ENCODE peak calls at places on chromosome 1, in four cellular contexts. V, A, K and R are unnamed samples.
A peak's percentile ranks its signal among the peaks of the same experiment; 100 is the strongest.

GRCh38 chr1:61921435-61921834 is 179.2 kb downstream of the PATJ start:
- DNase-seq in K (no peak), V (no peak), A (no peak), R (no peak)

GRCh38 chr1:31754397-31754796 is 9.7 kb downstream of the ADGRB2 start:
- DNase-seq in K (no peak), V (no peak), A (no peak), R (no peak)

GRCh38 chr1:84374991-84375838 is 23.1 kb upstream of the DNASE2B start:
- DNase-seq in K (no peak), V (no peak), A (no peak), R (peak; percentile 76)

GRCh38 chr1:183605904-183606303 is 15.6 kb upstream of the NCF2 start:
- DNase-seq in V (no peak), K (no peak), A (no peak), R (no peak)

GRCh38 chr1:240100351-240100750 is 8.7 kb downstream of the FMN2 start:
- DNase-seq in K (no peak), A (no peak), V (no peak), R (no peak)

GRCh38 chr1:39146681-39147080 is 57.8 kb upstream of the MACF1 start:
- DNase-seq in A (no peak), V (no peak), K (no peak), R (no peak)

GRCh38 chr1:98104285-98104684 is 183.5 kb upstream of the DPYD start:
- DNase-seq in A (no peak), K (no peak), V (no peak), R (no peak)

GRCh38 chr1:183039985-183040447 is 16.8 kb downstream of the LAMC1 start:
- DNase-seq in A (no peak), V (no peak), K (no peak), R (no peak)

GRCh38 chr1:71343686-71344416 is 263.0 kb upstream of the ZRANB2 start:
- DNase-seq in A (no peak), K (no peak), V (no peak), R (no peak)

GRCh38 chr1:154608522-154609294 is 722 bp upstream of the ADAR start:
- DNase-seq in A (peak; percentile 41), K (peak; percentile 33), V (peak; percentile 44), R (peak; percentile 72)

GRCh38 chr1:182680901-182681300 is 3.5 kb downstream of the RGS8 start:
- DNase-seq in V (no peak), A (no peak), K (no peak), R (no peak)

GRCh38 chr1:5286244-5286643 is 631.8 kb downstream of the AJAP1 start:
- DNase-seq in K (no peak), A (peak; percentile 13), V (peak; percentile 28), R (no peak)

GRCh38 chr1:69045572-69045971 is 522.1 kb upstream of the LRRC7 start:
- DNase-seq in A (no peak), K (no peak), V (no peak), R (no peak)

GRCh38 chr1:184075040-184076029 is 23.8 kb downstream of the TSEN15 start:
- DNase-seq in A (no peak), V (peak; percentile 15), K (no peak), R (no peak)

GRCh38 chr1:14136881-14137280 is 436.9 kb downstream of the PRDM2 start:
- DNase-seq in V (no peak), A (no peak), K (no peak), R (no peak)

GRCh38 chr1:174074757-174075156 is 52.6 kb upstream of the RC3H1 start:
- DNase-seq in V (no peak), K (no peak), A (no peak), R (no peak)

GRCh38 chr1:172118618-172119017 is 277.3 kb downstream of the DNM3 start:
- DNase-seq in A (no peak), K (no peak), V (no peak), R (no peak)
- H3K4me3 ChIP-seq in A (no peak overlapping the region), K (no peak overlapping the region), V (no peak overlapping the region), R (no peak overlapping the region)

GRCh38 chr1:33364578-33364945 is 43.7 kb upstream of the A3GALT2 start:
- DNase-seq in K (no peak), A (no peak), V (no peak), R (no peak)
- H3K4me3 ChIP-seq in K (no peak overlapping the region), A (no peak overlapping the region), V (no peak overlapping the region), R (no peak overlapping the region)

DNA sequence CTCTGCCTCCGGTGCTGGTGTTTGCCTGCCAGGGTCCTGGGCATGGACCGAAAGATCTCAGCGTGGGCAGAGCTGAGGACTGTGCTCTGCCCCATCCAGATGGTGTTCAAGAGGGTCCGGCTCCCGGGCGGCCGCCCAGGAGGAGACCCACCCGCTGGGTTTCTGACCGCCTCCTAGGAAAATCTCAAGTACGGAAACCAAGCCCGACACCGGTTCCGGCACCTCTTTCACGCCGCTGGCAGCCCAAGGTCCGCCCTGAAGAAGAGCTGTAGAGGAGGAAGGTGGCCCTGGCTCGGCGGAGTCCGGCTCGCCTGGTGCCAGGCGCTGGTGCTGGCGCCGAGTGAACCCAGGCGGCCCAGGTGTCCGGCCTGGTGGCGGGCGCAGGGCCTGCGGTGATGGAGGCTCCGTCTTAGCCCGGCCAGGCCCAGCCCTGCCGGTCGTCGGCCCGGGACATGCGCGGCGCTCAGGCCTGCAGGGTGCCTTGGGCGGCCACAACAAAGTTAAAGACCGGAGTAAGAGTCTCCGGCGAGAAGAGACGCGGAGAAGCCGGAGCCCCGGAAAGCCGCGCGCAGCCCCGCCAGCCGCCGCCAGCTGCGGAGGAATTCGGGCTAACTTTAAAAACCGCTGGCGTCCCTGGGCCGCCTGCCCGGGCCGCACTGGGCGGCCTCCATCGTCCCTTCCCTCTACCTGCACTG is 1.5 kb downstream of the GRIK3 start:
- DNase-seq in K (no peak), V (no peak), A (no peak), R (no peak)
- H3K4me3 ChIP-seq in K (peak overlapping the region; percentile 18), V (no peak overlapping the region), A (no peak overlapping the region), R (peak overlapping the region; percentile 13)

DNA sequence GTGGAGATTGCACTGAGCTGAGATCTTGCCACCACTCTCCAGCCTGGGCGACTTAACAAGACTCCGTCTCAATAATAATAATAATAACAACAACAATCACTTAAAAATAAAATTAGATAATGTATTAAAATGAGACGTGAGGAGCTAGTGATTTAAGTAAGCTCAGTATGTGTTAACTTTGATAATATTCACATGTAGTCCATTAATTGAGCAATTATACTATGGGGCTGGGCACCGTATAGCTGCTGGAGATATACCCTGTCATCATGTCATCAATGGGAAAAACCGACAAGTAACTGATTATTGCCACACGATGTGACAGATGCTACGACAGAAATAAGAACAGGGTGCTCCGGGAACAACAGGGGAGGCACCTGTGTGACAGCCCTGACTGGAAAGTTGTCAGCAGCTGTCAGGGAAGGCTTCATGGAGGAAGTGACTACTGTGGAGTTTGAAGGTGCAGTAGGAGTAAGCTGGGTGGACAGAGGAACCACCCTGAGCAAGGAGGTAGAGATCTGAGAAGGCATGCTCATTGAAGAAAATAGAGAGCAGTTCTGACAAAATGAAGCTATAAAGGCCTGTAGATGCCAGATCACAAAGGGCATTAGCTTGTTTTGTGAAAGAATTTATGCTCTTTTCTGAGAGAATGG is 921 bp upstream of the CAMSAP2 start:
- DNase-seq in A (no peak), K (no peak), V (no peak), R (no peak)
- H3K4me3 ChIP-seq in A (peak overlapping the region; percentile 63), K (peak overlapping the region; percentile 81), V (peak overlapping the region; percentile 58), R (peak overlapping the region; percentile 94)

GRCh38 chr1:159448181-159448580 is 8.7 kb downstream of the OR10J1 start:
- DNase-seq in K (no peak), A (no peak), V (no peak), R (no peak)
- H3K4me3 ChIP-seq in K (no peak overlapping the region), A (no peak overlapping the region), V (no peak overlapping the region), R (no peak overlapping the region)

GRCh38 chr1:12436345-12436658 is 181.7 kb downstream of the DHRS3 start:
- DNase-seq in V (no peak), A (no peak), K (no peak), R (no peak)
- H3K4me3 ChIP-seq in V (no peak overlapping the region), A (no peak overlapping the region), K (no peak overlapping the region), R (no peak overlapping the region)

DNA sequence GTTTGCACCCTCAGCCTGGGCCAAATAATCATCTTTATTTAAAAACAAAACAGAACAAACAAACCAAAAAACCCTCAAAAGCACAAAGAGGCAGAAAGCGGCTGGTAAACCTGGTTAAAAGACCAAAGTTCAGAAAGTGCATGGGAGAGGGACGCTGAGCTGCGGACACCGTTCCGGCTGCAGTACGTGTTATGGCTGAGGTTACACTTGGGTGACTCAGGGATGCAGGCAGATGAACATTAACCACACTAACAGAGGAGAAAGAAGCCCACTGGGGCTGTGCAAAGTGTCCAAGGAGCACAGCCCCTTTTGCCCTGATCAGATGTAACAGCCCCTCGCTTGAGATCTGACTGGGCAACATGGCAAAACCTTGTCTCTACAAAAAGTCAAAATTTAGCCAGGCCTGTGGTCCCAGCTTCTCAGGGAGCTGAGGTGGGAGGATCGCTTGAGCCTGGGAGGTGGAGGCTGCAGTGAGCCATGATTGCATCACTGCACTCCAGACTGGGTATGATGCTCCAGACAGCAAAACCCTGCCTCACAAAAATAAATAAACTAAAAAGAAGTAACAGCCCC is 28.3 kb downstream of the GPR157 start:
- DNase-seq in V (no peak), K (no peak), A (no peak), R (no peak)
- H3K4me3 ChIP-seq in V (no peak overlapping the region), K (no peak overlapping the region), A (no peak overlapping the region), R (no peak overlapping the region)

DNA sequence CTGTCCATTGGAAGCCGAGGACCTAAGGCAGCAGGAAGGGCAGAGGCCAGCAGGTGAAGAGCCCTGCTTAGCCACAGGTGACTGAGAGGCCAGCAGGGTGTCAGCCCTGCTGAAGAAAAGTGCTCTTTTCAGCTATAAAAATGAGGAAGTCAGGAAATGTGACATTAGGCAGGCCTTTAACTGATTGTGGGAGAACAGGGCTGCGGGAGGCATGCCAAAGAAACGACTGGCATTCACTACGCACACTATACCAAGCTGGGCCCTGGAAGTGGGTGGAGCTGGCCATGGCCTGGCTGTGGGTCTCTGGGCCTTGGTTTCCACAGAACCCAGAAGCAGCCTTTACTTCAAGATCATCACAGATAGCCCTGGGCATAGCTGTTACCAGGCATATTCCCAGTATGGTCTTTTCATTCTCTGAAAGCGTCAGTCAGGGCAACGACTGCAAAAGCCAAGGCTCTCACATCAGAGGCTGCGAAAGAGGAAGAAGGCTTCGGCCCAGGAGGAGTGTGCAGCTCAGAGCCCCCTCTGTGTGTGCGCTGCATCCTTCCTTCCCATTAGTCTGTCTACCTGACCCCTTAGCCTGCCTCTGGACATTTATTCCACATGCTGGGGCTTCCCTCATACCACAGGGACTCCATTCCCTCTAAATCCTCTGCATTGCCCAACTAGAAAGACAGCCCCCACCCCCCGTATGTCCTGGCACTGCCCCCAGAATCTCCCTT is 14.3 kb downstream of the SLC2A1 start:
- DNase-seq in K (peak; percentile 85), V (no peak), A (no peak), R (no peak)
- H3K4me3 ChIP-seq in K (no peak overlapping the region), V (peak overlapping the region; percentile 47), A (no peak overlapping the region), R (no peak overlapping the region)